ENCODE peak calls at places on chromosome 11, in six cellular contexts. Q, C, Z, P, T and G are unnamed samples.
A peak's percentile ranks its signal among the peaks of the same experiment; 100 is the strongest.

GRCh38 chr11:29306527-29306926 is 710.3 kb downstream of the KCNA4 start:
- DNase-seq in Q (no peak), C (no peak), Z (no peak), P (peak; percentile 55), T (no peak), G (peak; percentile 92)

GRCh38 chr11:110082899-110083298 is 10.3 kb upstream of the ZC3H12C start:
- DNase-seq in Q (no peak), C (no peak), Z (no peak), P (no peak), T (no peak), G (no peak)

GRCh38 chr11:33701831-33702230 is 1.2 kb upstream of the C11orf91 start:
- DNase-seq in Q (no peak), C (no peak), Z (peak; percentile 69), P (peak; percentile 86), T (no peak), G (no peak)

GRCh38 chr11:133072366-133072765 is 459.9 kb downstream of the OPCML start:
- DNase-seq in Q (no peak), C (no peak), Z (no peak), P (no peak), T (no peak), G (no peak)

GRCh38 chr11:124799384-124800225 is 601 bp downstream of the MSANTD2 start:
- DNase-seq in Q (peak; percentile 33), C (peak; percentile 63), Z (peak; percentile 13), P (peak; percentile 33), T (peak; percentile 26), G (peak; percentile 47)

GRCh38 chr11:107018274-107018901 is at the start of gene GUCY1A2:
- DNase-seq in Q (peak; percentile 28), C (peak; percentile 48), Z (peak; percentile 6), P (no peak), T (no peak), G (peak; percentile 46)

GRCh38 chr11:72685560-72686480 is 11.6 kb upstream of the PDE2A start:
- DNase-seq in Q (no peak), C (peak; percentile 77), Z (no peak), P (no peak), T (no peak), G (no peak)

GRCh38 chr11:106974831-106975230 is 43.4 kb downstream of the GUCY1A2 start:
- DNase-seq in Q (no peak), C (no peak), Z (no peak), P (no peak), T (no peak), G (peak; percentile 43)

GRCh38 chr11:11107081-11107480 is 246.0 kb downstream of the CSNK2A3 start:
- DNase-seq in Q (no peak), C (no peak), Z (no peak), P (peak; percentile 43), T (no peak), G (no peak)

GRCh38 chr11:64898541-64898940 is 18.5 kb downstream of the ATG2A start:
- DNase-seq in Q (no peak), C (no peak), Z (no peak), P (no peak), T (no peak), G (no peak)

GRCh38 chr11:131682373-131683015 is 312.1 kb downstream of the NTM start:
- DNase-seq in Q (no peak), C (no peak), Z (no peak), P (no peak), T (no peak), G (no peak)

GRCh38 chr11:131129474-131129873 is 213.2 kb upstream of the SNX19 start:
- DNase-seq in Q (no peak), C (no peak), Z (no peak), P (no peak), T (no peak), G (no peak)

GRCh38 chr11:91947215-91947614 is 277.4 kb upstream of the FAT3 start:
- DNase-seq in Q (no peak), C (no peak), Z (no peak), P (peak; percentile 64), T (no peak), G (no peak)

GRCh38 chr11:40129276-40129675 is 1330.2 kb downstream of the LRRC4C start:
- DNase-seq in Q (no peak), C (no peak), Z (peak; percentile 9), P (peak; percentile 39), T (no peak), G (peak; percentile 44)

GRCh38 chr11:61509058-61510029 is 795 bp downstream of the LRRC10B start:
- DNase-seq in Q (peak; percentile 76), C (peak; percentile 84), Z (peak; percentile 90), P (peak; percentile 78), T (no peak), G (peak; percentile 90)

GRCh38 chr11:19931141-19931767 is 218.6 kb downstream of the NAV2 start:
- DNase-seq in Q (no peak), C (no peak), Z (no peak), P (no peak), T (no peak), G (no peak)

GRCh38 chr11:119339581-119340334 is 925 bp downstream of the C1QTNF5 start:
- DNase-seq in Q (peak; percentile 85), C (peak; percentile 88), Z (no peak), P (peak; percentile 47), T (no peak), G (peak; percentile 75)

GRCh38 chr11:67504950-67505561 is at the start of gene PITPNM1:
- DNase-seq in Q (peak; percentile 87), C (peak; percentile 79), Z (peak; percentile 62), P (peak; percentile 84), T (peak; percentile 62), G (peak; percentile 69)

GRCh38 chr11:45737056-45737455 is 67.9 kb upstream of the SLC35C1 start:
- DNase-seq in Q (no peak), C (no peak), Z (no peak), P (no peak), T (no peak), G (no peak)

GRCh38 chr11:123797065-123797940 is 8.8 kb downstream of the OR6M1 start:
- DNase-seq in Q (no peak), C (no peak), Z (no peak), P (no peak), T (no peak), G (peak; percentile 7)

GRCh38 chr11:75508051-75508561 is 17.6 kb downstream of the GDPD5 start:
- DNase-seq in Q (no peak), C (no peak), Z (no peak), P (no peak), T (peak; percentile 22), G (no peak)

GRCh38 chr11:18612394-18612793 is 12.8 kb downstream of the MISFA start:
- DNase-seq in Q (no peak), C (no peak), Z (no peak), P (no peak), T (no peak), G (no peak)

GRCh38 chr11:36150986-36151385 is 138.2 kb downstream of the COMMD9 start:
- DNase-seq in Q (no peak), C (no peak), Z (no peak), P (no peak), T (no peak), G (peak; percentile 36)

GRCh38 chr11:47928426-47928825 is 51.9 kb upstream of the PTPRJ start:
- DNase-seq in Q (no peak), C (no peak), Z (no peak), P (no peak), T (no peak), G (no peak)

GRCh38 chr11:47918882-47919495 is 61.4 kb upstream of the PTPRJ start:
- DNase-seq in Q (no peak), C (no peak), Z (no peak), P (peak; percentile 57), T (no peak), G (peak; percentile 30)

GRCh38 chr11:47918370-47918690 is 62.0 kb upstream of the PTPRJ start:
- DNase-seq in Q (no peak), C (no peak), Z (no peak), P (no peak), T (no peak), G (no peak)

GRCh38 chr11:47923667-47924066 is 56.7 kb upstream of the PTPRJ start:
- DNase-seq in Q (peak; percentile 30), C (peak; percentile 62), Z (no peak), P (no peak), T (no peak), G (peak; percentile 42)

GRCh38 chr11:47924184-47924671 is 56.1 kb upstream of the PTPRJ start:
- DNase-seq in Q (no peak), C (no peak), Z (peak; percentile 88), P (peak; percentile 77), T (no peak), G (peak; percentile 35)
- H3K27ac ChIP-seq in Q (peak overlapping the region; percentile 21), C (no peak overlapping the region), Z (peak overlapping the region; percentile 79), P (peak overlapping the region; percentile 51), T (no peak overlapping the region), G (no peak overlapping the region)

GRCh38 chr11:112293614-112294013 is 33.0 kb upstream of the PLET1 start:
- DNase-seq in Q (peak; percentile 34), C (peak; percentile 63), Z (no peak), P (no peak), T (no peak), G (no peak)
- H3K4me3 ChIP-seq in Q (no peak overlapping the region), C (no peak overlapping the region), Z (no peak overlapping the region), P (no peak overlapping the region), T (no peak overlapping the region), G (no peak overlapping the region)

GRCh38 chr11:1300569-1301187 is 8.8 kb downstream of the TOLLIP start:
- DNase-seq in Q (no peak), C (no peak), Z (no peak), P (no peak), T (no peak), G (no peak)

GRCh38 chr11:1301220-1302000 is 8.0 kb downstream of the TOLLIP start:
- DNase-seq in Q (no peak), C (no peak), Z (no peak), P (no peak), T (no peak), G (no peak)

GRCh38 chr11:1299621-1300020 is 9.8 kb downstream of the TOLLIP start:
- DNase-seq in Q (peak; percentile 10), C (no peak), Z (no peak), P (no peak), T (no peak), G (no peak)

GRCh38 chr11:1298695-1299492 is 10.5 kb downstream of the TOLLIP start:
- DNase-seq in Q (peak; percentile 73), C (peak; percentile 94), Z (peak; percentile 76), P (peak; percentile 69), T (no peak), G (peak; percentile 89)

DNA sequence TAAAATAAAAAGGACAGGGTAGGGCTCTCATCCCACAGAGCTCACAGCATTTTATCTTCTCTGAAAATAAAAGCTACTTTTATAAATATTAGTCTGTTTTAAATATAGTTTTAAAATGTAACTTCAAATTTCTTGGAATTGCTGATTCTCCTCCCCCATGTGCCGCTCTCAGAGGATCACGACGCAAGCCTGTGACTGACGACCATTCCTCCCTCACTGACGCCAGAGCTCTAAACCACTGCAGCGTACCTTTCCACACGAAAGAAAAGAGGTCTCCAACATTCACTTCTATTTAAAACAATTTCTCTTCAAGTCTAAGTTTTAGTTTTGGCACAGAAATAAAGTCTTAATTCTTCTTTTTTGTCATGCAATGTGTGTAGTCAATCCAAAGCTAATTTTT is 9.3 kb downstream of the TOLLIP start:
- DNase-seq in Q (no peak), C (no peak), Z (no peak), P (no peak), T (no peak), G (no peak)
- H3K27ac ChIP-seq in Q (no peak overlapping the region), C (peak overlapping the region; percentile 91), Z (no peak overlapping the region), P (no peak overlapping the region), T (no peak overlapping the region), G (no peak overlapping the region)

DNA sequence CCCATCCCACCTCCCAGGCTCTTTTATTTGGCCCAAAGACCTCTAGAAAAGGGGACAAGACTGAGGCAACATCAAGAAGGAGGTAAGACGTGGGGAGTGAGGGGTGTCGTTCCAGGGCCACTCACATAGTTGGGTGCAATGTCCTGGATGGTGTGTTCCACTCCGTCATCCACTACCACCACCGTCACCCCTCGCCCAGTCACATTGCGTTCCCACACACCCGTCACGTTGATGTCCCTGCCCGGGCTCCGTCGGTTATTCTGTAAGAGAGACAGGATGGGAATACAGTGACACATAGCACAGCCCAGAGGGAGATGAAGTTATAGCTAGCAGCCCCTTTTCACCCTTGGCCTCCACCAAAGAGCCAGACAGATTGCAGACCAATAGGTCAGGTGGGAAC is 3.8 kb downstream of the PCSK7 start:
- DNase-seq in Q (no peak), C (no peak), Z (no peak), P (no peak), T (no peak), G (no peak)
- H3K4me3 ChIP-seq in Q (no peak overlapping the region), C (no peak overlapping the region), Z (no peak overlapping the region), P (no peak overlapping the region), T (no peak overlapping the region), G (no peak overlapping the region)